ENCODE peak calls at places on chromosomes 16 and 17, in five cellular contexts. U is HCT116, R is K562, C is H1, P is SK-N-SH. K is an unnamed sample.

GRCh38 chr16:67719778-67720144 is 645 bp upstream of the GFOD2 start:
- DNase-seq in U (no peak), C (no peak), P (peak; percentile 52), R (peak; percentile 72), K (no peak)

GRCh38 chr16:67390816-67391423 is 2.4 kb downstream of the TPPP3 start:
- DNase-seq in P (no peak), R (no peak), C (no peak), U (no peak), K (no peak)

GRCh38 chr17:3959295-3959899 is 4.8 kb downstream of the ATP2A3 start:
- DNase-seq in U (no peak), C (no peak), R (peak; percentile 66), P (no peak), K (peak; percentile 54)

GRCh38 chr17:27970587-27970986 is 71.9 kb upstream of the NLK start:
- DNase-seq in R (peak; percentile 78), U (no peak), P (no peak), C (no peak), K (no peak)

GRCh38 chr17:12254460-12254859 is 233.8 kb downstream of the MAP2K4 start:
- DNase-seq in P (no peak), R (no peak), C (no peak), U (no peak), K (no peak)

GRCh38 chr16:8861563-8862308 is 7.1 kb downstream of the CARHSP1 start:
- DNase-seq in R (peak; percentile 63), P (no peak), U (no peak), C (no peak), K (no peak)

GRCh38 chr17:39935896-39936295 is 8.4 kb downstream of the LRRC3C start:
- DNase-seq in R (peak; percentile 30), P (no peak), U (no peak), C (no peak), K (no peak)

GRCh38 chr17:600576-601301 is 113.9 kb downstream of the VPS53 start:
- DNase-seq in U (no peak), P (no peak), C (no peak), R (no peak), K (no peak)

GRCh38 chr17:28503420-28503819 is 2.7 kb upstream of the FOXN1 start:
- DNase-seq in R (no peak), U (no peak), P (no peak), C (no peak), K (no peak)

GRCh38 chr16:89727406-89728120 is 6.2 kb downstream of the ZNF276 start:
- DNase-seq in U (no peak), P (no peak), R (no peak), C (no peak), K (no peak)

GRCh38 chr16:15880909-15881308 is 7.5 kb downstream of the CEP20 start:
- DNase-seq in P (no peak), C (no peak), R (no peak), U (no peak), K (no peak)

GRCh38 chr17:413016-413350 is 60.4 kb upstream of the RPH3AL start:
- DNase-seq in R (no peak), C (no peak), U (no peak), P (no peak), K (no peak)

GRCh38 chr17:76013377-76013932 is 12.8 kb downstream of the CDK3 start:
- DNase-seq in C (no peak), U (no peak), P (no peak), R (no peak), K (no peak)

GRCh38 chr16:20875358-20875656 is 24.9 kb downstream of the DCUN1D3 start:
- DNase-seq in C (no peak), U (no peak), R (no peak), P (no peak), K (no peak)

GRCh38 chr17:2186937-2187336 is 116.6 kb downstream of the SMG6 start:
- DNase-seq in U (no peak), P (no peak), C (no peak), R (no peak), K (no peak)

GRCh38 chr17:12257176-12257575 is 236.5 kb downstream of the MAP2K4 start:
- DNase-seq in U (no peak), P (no peak), R (no peak), C (no peak), K (no peak)

GRCh38 chr16:84159006-84159405 is 13.9 kb downstream of the DNAAF1 start:
- DNase-seq in U (no peak), C (no peak), R (no peak), P (peak; percentile 45), K (no peak)

GRCh38 chr16:19644877-19645276 is 73.2 kb downstream of the KNOP1 start:
- DNase-seq in R (no peak), U (no peak), P (peak; percentile 25), C (no peak), K (no peak)

GRCh38 chr17:43803758-43804157 is 23.5 kb downstream of the CFAP97D1 start:
- DNase-seq in U (no peak), P (no peak), C (no peak), R (no peak), K (no peak)

GRCh38 chr17:3920940-3921852 is 4.9 kb upstream of the P2RX1 start:
- DNase-seq in C (no peak), R (no peak), U (no peak), P (no peak), K (no peak)

GRCh38 chr17:1873418-1873817 is 43.6 kb downstream of the RPA1 start:
- DNase-seq in C (no peak), P (no peak), R (no peak), U (no peak), K (no peak)

GRCh38 chr17:2233441-2233947 is 70.1 kb downstream of the SMG6 start:
- DNase-seq in P (no peak), U (no peak), C (no peak), R (no peak), K (no peak)

GRCh38 chr17:51029568-51030463 is 90.9 kb downstream of the SPAG9 start:
- DNase-seq in R (no peak), U (no peak), C (no peak), P (no peak), K (no peak)
- TF ChIP-seq JUND in R (no peak), U (no peak), C (no peak), P (no peak), K (no peak)

GRCh38 chr16:57619133-57619605 is 9.3 kb upstream of the ADGRG1 start:
- DNase-seq in P (no peak), U (no peak), R (no peak), C (no peak), K (no peak)

GRCh38 chr16:57616871-57617270 is 11.6 kb upstream of the ADGRG1 start:
- DNase-seq in P (peak; percentile 17), U (no peak), C (no peak), R (no peak), K (no peak)

GRCh38 chr16:57619606-57620315 is 8.7 kb upstream of the ADGRG1 start:
- DNase-seq in R (no peak), C (no peak), U (no peak), P (no peak), K (peak; percentile 91)

GRCh38 chr16:57617604-57618111 is 10.8 kb upstream of the ADGRG1 start:
- DNase-seq in U (no peak), C (no peak), R (no peak), P (peak; percentile 11), K (no peak)

GRCh38 chr16:57618306-57619132 is 9.9 kb upstream of the ADGRG1 start:
- DNase-seq in U (no peak), P (no peak), R (no peak), C (no peak), K (no peak)
- TF ChIP-seq JUND in U (no peak), P (no peak), R (no peak), C (no peak), K (no peak)

DNA sequence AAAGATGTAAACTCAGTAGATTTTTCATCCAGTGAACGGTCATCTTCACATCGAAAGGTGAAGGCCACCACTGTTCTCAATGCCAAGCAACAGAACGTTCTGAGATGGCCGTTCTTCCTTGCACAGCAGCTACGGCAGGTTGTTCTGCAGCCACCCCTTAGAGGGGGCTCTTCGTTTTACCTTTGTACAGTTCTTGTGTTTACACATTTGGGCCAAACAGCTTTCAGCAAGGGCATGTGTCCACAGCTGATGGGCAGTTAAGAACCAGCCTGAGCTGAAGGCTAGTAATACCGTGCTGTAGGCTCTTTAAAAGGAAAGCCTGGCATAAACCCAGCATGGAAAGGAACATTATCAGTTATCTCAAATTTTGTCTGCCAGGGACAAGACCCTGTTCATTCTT is 15.9 kb downstream of the PLD6 start:
- DNase-seq in C (no peak), U (no peak), R (no peak), P (no peak), K (no peak)
- TF ChIP-seq JUND in C (no peak), U (no peak), R (no peak), P (no peak), K (no peak)

GRCh38 chr16:2001035-2001434 is 8.6 kb downstream of the ZNF598 start:
- DNase-seq in U (no peak), C (no peak), P (no peak), R (no peak), K (no peak)
- TF ChIP-seq JUND in U (no peak), C (no peak), P (no peak), R (no peak), K (no peak)

DNA sequence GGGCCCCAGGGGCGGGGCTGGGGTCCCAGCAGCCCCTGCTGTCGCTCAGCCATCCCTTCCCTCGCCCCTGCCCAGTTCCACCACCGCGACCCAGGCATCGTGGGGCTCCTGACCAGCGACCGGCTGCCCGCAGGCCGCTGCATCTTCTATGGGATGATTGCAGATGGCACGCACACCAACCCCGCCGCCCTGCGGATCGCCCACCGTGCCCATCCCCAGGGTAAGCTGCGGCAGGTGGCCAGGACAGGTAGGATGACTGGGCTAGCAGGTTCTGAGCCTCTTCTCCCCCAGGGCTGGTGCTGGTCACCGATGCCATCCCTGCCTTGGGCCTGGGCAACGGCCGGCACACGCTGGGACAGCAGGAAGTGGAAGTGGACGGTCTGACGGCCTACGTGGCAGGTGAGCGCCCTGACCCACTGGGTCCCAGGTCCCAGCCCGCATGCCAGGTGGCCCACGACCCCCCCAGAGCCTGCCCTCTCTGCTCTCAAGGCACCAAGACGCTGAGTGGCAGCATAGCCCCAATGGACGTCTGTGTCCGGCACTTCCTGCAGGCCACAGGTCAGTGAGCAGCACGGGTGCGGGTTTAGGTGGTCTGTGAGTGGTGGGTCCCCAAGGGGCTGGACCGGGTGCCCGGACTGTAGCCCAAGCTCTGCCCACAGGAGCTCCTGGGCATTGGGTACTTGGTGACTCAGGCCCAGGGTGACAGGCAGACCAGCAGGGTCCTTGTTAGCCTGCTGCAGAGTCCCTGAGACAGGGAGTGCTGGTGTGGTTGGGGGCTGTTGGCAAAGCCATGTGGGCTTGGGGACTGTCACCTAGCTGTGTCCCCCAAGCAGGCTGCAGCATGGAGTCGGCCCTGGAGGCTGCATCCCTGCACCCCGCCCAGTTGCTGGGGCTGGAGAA is 2.8 kb downstream of the CEMP1 start:
- DNase-seq in R (no peak), C (no peak), P (peak; percentile 14), U (no peak), K (no peak)
- TF ChIP-seq JUND in R (no peak), C (no peak), P (no peak), U (no peak), K (no peak)

DNA sequence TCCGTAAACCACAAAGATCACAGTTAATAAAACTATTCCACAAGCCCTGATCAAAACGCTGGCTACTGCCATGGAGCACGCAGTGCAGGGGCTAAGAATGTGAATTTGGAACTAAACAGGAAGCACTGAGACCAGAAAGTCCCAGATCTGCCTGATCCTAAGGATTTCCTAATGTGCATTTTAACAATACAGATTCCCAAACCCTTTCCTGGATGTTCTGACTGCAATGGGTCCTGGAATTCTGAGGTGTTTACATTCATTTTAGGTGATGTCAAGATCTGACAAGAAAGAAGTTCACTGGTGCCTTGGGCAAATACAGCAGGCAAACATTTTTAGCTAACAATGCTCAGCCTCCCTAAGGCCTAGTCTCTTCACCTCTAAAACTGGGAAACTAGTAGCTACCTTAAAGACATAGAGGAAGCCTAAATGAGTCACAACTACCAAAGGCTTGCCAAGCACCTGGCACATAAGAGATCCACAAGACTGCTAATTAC is 10.3 kb downstream of the NSMCE1 start:
- DNase-seq in R (no peak), C (no peak), P (no peak), U (no peak), K (peak; percentile 88)
- TF ChIP-seq JUND in R (no peak), C (no peak), P (no peak), U (no peak), K (peak; percentile 96)

GRCh38 chr16:12609937-12610699 is 193.6 kb downstream of the CPPED1 start:
- DNase-seq in P (no peak), R (no peak), U (no peak), C (no peak), K (no peak)
- TF ChIP-seq JUND in P (no peak), R (no peak), U (no peak), C (no peak), K (no peak)